ENCODE peak calls at places on chromosomes 7 and 10, in eight cellular contexts. S is heart right ventricle, Q is endodermal cell, M is A549, U is GM10248, G is cardiac fibroblast, V is tibial nerve, Z is IMR-90. I is an unnamed sample.

GRCh38 chr7:43195256-43195655 is 82.8 kb downstream of the HECW1 start:
- DNase-seq in S (no peak), Q (no peak), M (no peak), U (no peak), G (no peak), V (no peak), Z (no peak), I (no peak)

GRCh38 chr7:100173806-100174495 is 3.2 kb downstream of the GPC2 start:
- DNase-seq in S (no peak), Q (peak; percentile 55), M (no peak), U (no peak), G (no peak), V (no peak), Z (no peak), I (peak; percentile 79)

GRCh38 chr7:74502216-74502891 is 48.6 kb downstream of the GTF2IRD1 start:
- DNase-seq in S (peak; percentile 64), Q (no peak), M (no peak), U (no peak), G (no peak), V (no peak), Z (no peak), I (no peak)

GRCh38 chr10:22453948-22454347 is 108.7 kb downstream of the SPAG6 start:
- DNase-seq in S (no peak), Q (no peak), M (no peak), U (no peak), G (no peak), V (no peak), Z (no peak), I (no peak)

GRCh38 chr7:105454921-105455320 is 66.2 kb upstream of the SRPK2 start:
- DNase-seq in S (no peak), Q (no peak), M (no peak), U (no peak), G (peak; percentile 3), V (no peak), Z (no peak), I (no peak)

GRCh38 chr10:47406870-47407648 is 23.0 kb upstream of the ZNF488 start:
- DNase-seq in S (no peak), Q (peak; percentile 77), M (peak; percentile 82), U (no peak), G (peak; percentile 79), V (no peak), Z (peak; percentile 73), I (no peak)

GRCh38 chr7:103124429-103124979 is 24.4 kb downstream of the NAPEPLD start:
- DNase-seq in S (no peak), Q (no peak), M (no peak), U (no peak), G (no peak), V (no peak), Z (no peak), I (no peak)

GRCh38 chr7:148838905-148839304 is 45.2 kb downstream of the EZH2 start:
- DNase-seq in S (no peak), Q (no peak), M (no peak), U (no peak), G (no peak), V (no peak), Z (no peak), I (no peak)

GRCh38 chr10:112526130-112526529 is 79.1 kb downstream of the VTI1A start:
- DNase-seq in S (no peak), Q (no peak), M (no peak), U (peak; percentile 18), G (no peak), V (no peak), Z (peak; percentile 28), I (no peak)

GRCh38 chr7:2104107-2104710 is 128.5 kb downstream of the MAD1L1 start:
- DNase-seq in S (peak; percentile 86), Q (peak; percentile 95), M (peak; percentile 91), U (peak; percentile 87), G (peak; percentile 90), V (peak; percentile 83), Z (peak; percentile 93), I (no peak)

GRCh38 chr7:10863476-10863875 is 110.2 kb upstream of the PHF14 start:
- DNase-seq in S (no peak), Q (no peak), M (no peak), U (no peak), G (no peak), V (no peak), Z (no peak), I (no peak)

GRCh38 chr7:82745117-82745516 is 301.5 kb upstream of the CACNA2D1 start:
- DNase-seq in S (no peak), Q (peak; percentile 71), M (no peak), U (no peak), G (no peak), V (no peak), Z (peak; percentile 8), I (no peak)

GRCh38 chr10:11853468-11853867 is 30.3 kb downstream of the PROSER2 start:
- DNase-seq in S (no peak), Q (peak; percentile 78), M (peak; percentile 42), U (no peak), G (no peak), V (no peak), Z (no peak), I (no peak)
- TF ChIP-seq CTCF in S (no peak), Q (peak; percentile 69), M (no peak), U (no peak), G (peak; percentile 17), V (no peak), Z (no peak), I (peak; percentile 44)

DNA sequence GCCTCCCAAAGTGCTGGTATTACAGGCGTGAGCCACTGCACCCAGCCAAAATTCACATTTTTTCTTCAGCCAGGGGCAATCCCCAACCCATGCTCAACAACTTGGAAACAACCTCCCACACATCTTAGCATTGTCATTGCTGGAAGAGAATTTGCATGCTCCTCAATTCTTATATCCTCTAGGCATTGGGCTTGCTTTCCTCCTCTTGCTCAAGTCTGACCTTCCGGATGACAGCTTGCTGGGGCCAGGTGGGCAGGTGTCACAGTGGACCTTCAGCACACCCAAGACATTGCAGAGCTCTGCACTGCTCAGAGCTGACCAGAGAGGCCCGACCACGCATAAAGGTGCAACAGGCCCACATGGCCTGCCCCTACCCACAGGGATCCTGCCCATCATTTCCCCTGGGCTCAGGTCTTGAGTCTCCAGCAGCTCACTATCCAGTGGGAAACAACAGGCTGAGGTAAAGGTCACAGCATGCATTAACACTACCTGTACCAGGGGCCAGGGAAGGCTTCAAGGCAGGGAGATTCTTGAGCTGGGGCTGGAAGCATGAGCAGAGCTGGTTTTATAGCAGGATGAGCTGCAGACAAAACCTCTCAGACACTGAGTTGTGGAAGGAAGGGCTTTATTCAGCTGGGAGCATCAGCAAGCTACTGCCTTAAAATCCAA is 6.8 kb upstream of the GPR15LG start:
- DNase-seq in S (no peak), Q (peak; percentile 17), M (no peak), U (no peak), G (no peak), V (no peak), Z (no peak), I (no peak)
- TF ChIP-seq CTCF in S (no peak), Q (no peak), M (no peak), U (no peak), G (no peak), V (no peak), Z (no peak), I (no peak)

GRCh38 chr10:119598397-119598796 is 1.6 kb upstream of the TIAL1 start:
- DNase-seq in S (no peak), Q (no peak), M (no peak), U (no peak), G (no peak), V (no peak), Z (no peak), I (no peak)

GRCh38 chr10:119596537-119597404 is at the start of gene TIAL1:
- DNase-seq in S (peak; percentile 95), Q (peak; percentile 99), M (peak; percentile 94), U (peak; percentile 91), G (peak; percentile 100), V (peak; percentile 94), Z (peak; percentile 99), I (peak; percentile 99)

GRCh38 chr10:119597405-119598186 is 832 bp upstream of the TIAL1 start:
- DNase-seq in S (no peak), Q (no peak), M (no peak), U (peak; percentile 49), G (no peak), V (no peak), Z (no peak), I (no peak)

GRCh38 chr10:119602241-119603095 is 5.7 kb upstream of the TIAL1 start:
- DNase-seq in S (no peak), Q (peak; percentile 77), M (peak; percentile 21), U (peak; percentile 43), G (peak; percentile 52), V (no peak), Z (no peak), I (no peak)
- TF ChIP-seq CTCF in S (peak; percentile 30), Q (peak; percentile 74), M (peak; percentile 37), U (peak; percentile 59), G (peak; percentile 76), V (no peak), Z (peak; percentile 58), I (peak; percentile 38)

GRCh38 chr7:151710121-151710640 is 166.7 kb downstream of the PRKAG2 start:
- DNase-seq in S (no peak), Q (no peak), M (no peak), U (no peak), G (no peak), V (no peak), Z (no peak), I (no peak)

GRCh38 chr7:151711906-151712771 is 164.8 kb downstream of the PRKAG2 start:
- DNase-seq in S (no peak), Q (no peak), M (no peak), U (no peak), G (no peak), V (no peak), Z (no peak), I (no peak)

GRCh38 chr7:151709141-151710038 is 167.5 kb downstream of the PRKAG2 start:
- DNase-seq in S (no peak), Q (no peak), M (no peak), U (no peak), G (peak; percentile 12), V (no peak), Z (peak; percentile 25), I (no peak)

GRCh38 chr7:151711435-151711872 is 165.5 kb downstream of the PRKAG2 start:
- DNase-seq in S (no peak), Q (no peak), M (no peak), U (no peak), G (no peak), V (no peak), Z (no peak), I (no peak)

GRCh38 chr7:151710646-151711434 is 166.1 kb downstream of the PRKAG2 start:
- DNase-seq in S (no peak), Q (no peak), M (no peak), U (no peak), G (no peak), V (no peak), Z (no peak), I (no peak)
- TF ChIP-seq CTCF in S (no peak), Q (no peak), M (no peak), U (no peak), G (no peak), V (no peak), Z (no peak), I (no peak)

I was measured in chondrocyte.